ENCODE peak calls at places on chromosomes 6 and 20, in seven cellular contexts. W is ELR, L is HuH-7.5, R is head of caudate nucleus, C is T47D, Q is tibial nerve, A is RPMI7951. E is an unnamed sample.

GRCh38 chr6:138800377-138801150 is 4.7 kb downstream of the ECT2L start:
- DNase-seq in A (peak), W (no peak), Q (no peak), R (no peak), L (no peak), C (peak), E (no peak)

GRCh38 chr6:148154648-148155047 is 188.0 kb upstream of the SASH1 start:
- DNase-seq in Q (no peak), R (no peak), W (no peak), L (no peak), C (no peak), A (no peak), E (no peak)

GRCh38 chr20:22686097-22686496 is 101.7 kb upstream of the FOXA2 start:
- DNase-seq in A (peak), R (peak), L (peak), Q (no peak), W (peak), C (peak), E (peak)

GRCh38 chr20:4067600-4068261 is 52.4 kb upstream of the RNF24 start:
- DNase-seq in Q (no peak), A (peak), W (peak), C (no peak), R (no peak), L (no peak), E (no peak)

GRCh38 chr6:105744815-105745214 is 341.3 kb upstream of the PRDM1 start:
- DNase-seq in C (no peak), A (no peak), L (no peak), W (no peak), Q (no peak), R (no peak), E (no peak)

GRCh38 chr20:2695206-2695983 is 2.8 kb downstream of the EBF4 start:
- DNase-seq in W (no peak), Q (no peak), L (no peak), C (no peak), A (no peak), R (no peak), E (no peak)

GRCh38 chr6:79538481-79538971 is 1.3 kb upstream of the LCA5 start:
- DNase-seq in Q (no peak), W (peak), R (no peak), L (no peak), C (peak), A (peak), E (no peak)

GRCh38 chr6:160891690-160892089 is 99.9 kb upstream of the MAP3K4 start:
- DNase-seq in A (no peak), L (no peak), Q (no peak), C (no peak), W (no peak), R (no peak), E (no peak)

GRCh38 chr6:34671362-34671761 is 25.2 kb downstream of the ILRUN start:
- DNase-seq in R (no peak), L (no peak), W (peak), A (no peak), Q (no peak), C (no peak), E (no peak)

GRCh38 chr20:62239278-62239879 is 1.1 kb downstream of the OSBPL2 start:
- DNase-seq in L (no peak), R (no peak), W (no peak), A (peak), Q (no peak), C (peak), E (no peak)

GRCh38 chr20:34834459-34834893 is 9.0 kb upstream of the NCOA6 start:
- DNase-seq in R (no peak), C (peak), L (no peak), A (peak), Q (no peak), W (peak), E (no peak)

GRCh38 chr6:117264487-117265424 is 602 bp upstream of the VGLL2 start:
- DNase-seq in C (no peak), R (no peak), Q (no peak), L (peak), A (peak), W (peak), E (no peak)

GRCh38 chr20:32621071-32621913 is 36.2 kb upstream of the NOL4L start:
- DNase-seq in A (no peak), C (no peak), R (no peak), W (peak), Q (no peak), L (no peak), E (no peak)

GRCh38 chr6:22112490-22112889 is 184.3 kb downstream of the PRL start:
- DNase-seq in L (no peak), Q (no peak), R (no peak), C (no peak), W (no peak), A (no peak), E (no peak)

GRCh38 chr6:118708736-118709135 is 57.3 kb upstream of the CEP85L start:
- DNase-seq in C (no peak), R (no peak), Q (no peak), L (no peak), W (peak), A (no peak), E (no peak)

GRCh38 chr6:85977661-85978060 is 335.0 kb upstream of the SYNCRIP start:
- DNase-seq in C (peak), L (no peak), A (no peak), R (no peak), Q (no peak), W (no peak), E (no peak)

GRCh38 chr6:26020291-26020982 is 57.8 kb downstream of the TRIM38 start:
- DNase-seq in C (peak), L (peak), W (peak), R (no peak), Q (peak), A (peak), E (no peak)

GRCh38 chr6:87754828-87755227 is 52.8 kb upstream of the AKIRIN2 start:
- DNase-seq in C (no peak), A (no peak), Q (no peak), W (no peak), R (no peak), L (no peak), E (no peak)